ENCODE peak calls at places on chromosomes 6 and 20, in five cellular contexts. O is astrocyte of the cerebellum, H is WTC11, W is KBM-7, L is right cardiac atrium. S is an unnamed sample.

GRCh38 chr6:170127151-170127550 is 163.7 kb downstream of the DLL1 start:
- DNase-seq in W (no peak), O (no peak), L (no peak), H (no peak), S (no peak)

GRCh38 chr6:57432919-57433684 is 115.7 kb downstream of the PRIM2 start:
- DNase-seq in O (no peak), W (no peak), L (no peak), H (no peak), S (no peak)

GRCh38 chr6:75791881-75792280 is 42.8 kb downstream of the MYO6 start:
- DNase-seq in H (no peak), O (no peak), W (no peak), L (no peak), S (peak; percentile 10)

GRCh38 chr6:39188577-39188976 is 40.7 kb downstream of the KCNK5 start:
- DNase-seq in W (peak; percentile 49), H (no peak), L (no peak), O (no peak), S (no peak)

GRCh38 chr20:49983848-49984408 is 1.1 kb downstream of the SNAI1 start:
- DNase-seq in H (no peak), W (no peak), O (no peak), L (peak; percentile 83), S (peak; percentile 30)

GRCh38 chr6:18400831-18401446 is 13.8 kb downstream of the RNF144B start:
- DNase-seq in L (no peak), W (peak; percentile 35), O (peak; percentile 51), H (no peak), S (peak; percentile 27)

GRCh38 chr6:128600397-128600951 is 80.1 kb upstream of the PTPRK start:
- DNase-seq in L (no peak), W (peak; percentile 46), H (no peak), O (peak; percentile 92), S (peak; percentile 94)

GRCh38 chr20:13348301-13349239 is 127.5 kb downstream of the ISM1 start:
- DNase-seq in L (no peak), W (no peak), O (no peak), H (no peak), S (peak; percentile 33)

GRCh38 chr6:137303436-137303835 is 84.3 kb upstream of the IFNGR1 start:
- DNase-seq in H (no peak), L (no peak), W (no peak), O (no peak), S (no peak)

GRCh38 chr6:159979136-159979874 is 10.4 kb downstream of the IGF2R start:
- DNase-seq in H (no peak), W (peak; percentile 74), L (no peak), O (no peak), S (peak; percentile 44)

GRCh38 chr20:13841206-13841605 is 56.4 kb downstream of the NDUFAF5 start:
- DNase-seq in O (no peak), H (no peak), W (no peak), L (no peak), S (no peak)

GRCh38 chr6:44730771-44731391 is 343.4 kb downstream of the CDC5L start:
- DNase-seq in O (peak; percentile 53), H (no peak), W (no peak), L (no peak), S (peak; percentile 31)

GRCh38 chr20:63101781-63102719 is 95.3 kb upstream of the BHLHE23 start:
- DNase-seq in O (no peak), W (peak; percentile 27), H (peak; percentile 40), L (peak; percentile 80), S (peak; percentile 55)

GRCh38 chr6:14841901-14842421 is 403.9 kb upstream of the JARID2 start:
- DNase-seq in O (peak; percentile 75), L (no peak), W (no peak), H (no peak), S (peak; percentile 86)

GRCh38 chr6:118735320-118735719 is 83.9 kb upstream of the CEP85L start:
- DNase-seq in L (no peak), O (no peak), H (peak; percentile 44), W (peak; percentile 41), S (no peak)

GRCh38 chr6:130620338-130620781 is 206.8 kb upstream of the SMLR1 start:
- DNase-seq in L (no peak), O (peak; percentile 24), W (no peak), H (no peak), S (no peak)

GRCh38 chr6:96499781-96500180 is 21.8 kb upstream of the UFL1 start:
- DNase-seq in L (no peak), O (no peak), W (peak; percentile 18), H (peak; percentile 18), S (no peak)

GRCh38 chr20:40961686-40962640 is 66.7 kb upstream of the TOP1 start:
- DNase-seq in O (no peak), L (no peak), H (no peak), W (no peak), S (peak; percentile 30)

GRCh38 chr6:89260832-89261231 is 43.7 kb upstream of the GABRR1 start:
- DNase-seq in O (no peak), W (peak; percentile 83), H (no peak), L (no peak), S (no peak)

GRCh38 chr6:14328163-14328562 is 210.6 kb downstream of the CD83 start:
- DNase-seq in L (no peak), H (no peak), W (no peak), O (no peak), S (no peak)

GRCh38 chr20:48642105-48642880 is 185.5 kb downstream of the PREX1 start:
- DNase-seq in O (no peak), L (no peak), W (no peak), H (no peak), S (no peak)

GRCh38 chr6:28863607-28864320 is 60.0 kb downstream of the TRIM27 start:
- DNase-seq in H (peak; percentile 73), W (peak; percentile 95), O (peak; percentile 70), L (peak; percentile 80), S (peak; percentile 55)

GRCh38 chr6:56902551-56903464 is 52.1 kb upstream of the BEND6 start:
- DNase-seq in H (no peak), O (peak; percentile 48), L (no peak), W (peak; percentile 57), S (peak; percentile 52)

GRCh38 chr6:108948252-108948651 is 100.0 kb downstream of the ARMC2 start:
- DNase-seq in O (no peak), H (no peak), L (peak; percentile 73), W (peak; percentile 51), S (no peak)

GRCh38 chr6:100846276-100846675 is 34.9 kb downstream of the ASCC3 start:
- DNase-seq in O (no peak), W (no peak), H (no peak), L (no peak), S (no peak)

GRCh38 chr20:37395411-37395800 is 49.5 kb downstream of the SRC start:
- DNase-seq in W (no peak), O (no peak), H (no peak), L (peak; percentile 85), S (no peak)

GRCh38 chr6:122751291-122751690 is 28.2 kb upstream of the FABP7 start:
- DNase-seq in L (no peak), H (no peak), O (no peak), W (no peak), S (no peak)

GRCh38 chr6:170210651-170211403 is 80.1 kb downstream of the DLL1 start:
- DNase-seq in O (no peak), W (no peak), H (no peak), L (no peak), S (no peak)

GRCh38 chr6:134948142-134948541 is 1.8 kb downstream of the ALDH8A1 start:
- DNase-seq in O (no peak), L (no peak), W (no peak), H (no peak), S (no peak)

GRCh38 chr6:126118934-126119333 is 132.6 kb downstream of the TRMT11 start:
- DNase-seq in H (no peak), O (no peak), L (no peak), W (no peak), S (no peak)

GRCh38 chr6:151765444-151765886 is 42.0 kb upstream of the ESR1 start:
- DNase-seq in H (peak; percentile 20), W (peak; percentile 86), O (peak; percentile 76), L (no peak), S (peak; percentile 72)